ENCODE peak calls at places on chromosomes 2 and 18, in nine cellular contexts. M, X, D, S, A, C, Y, E and I are unnamed samples.

GRCh38 chr2:64260817-64261216 is 116.6 kb upstream of the PELI1 start:
- DNase-seq in M (peak), E (peak), C (no peak), X (peak), A (no peak), D (no peak), S (peak), Y (peak), I (no peak)

GRCh38 chr2:24676493-24676892 is 116.7 kb downstream of the PTRHD1 start:
- DNase-seq in M (no peak), E (no peak), C (no peak), A (no peak), X (no peak), Y (no peak), D (no peak), S (no peak), I (no peak)

GRCh38 chr2:237298323-237299118 is 115.4 kb downstream of the COL6A3 start:
- DNase-seq in E (no peak), D (no peak), Y (no peak), S (no peak), M (no peak), A (no peak), X (no peak), C (no peak), I (no peak)

GRCh38 chr2:70467831-70468810 is 85.5 kb downstream of the TGFA start:
- DNase-seq in S (no peak), D (no peak), X (no peak), A (no peak), C (no peak), Y (no peak), M (no peak), E (no peak), I (no peak)

GRCh38 chr2:95539836-95540235 is 52.0 kb upstream of the TRIM43 start:
- DNase-seq in X (no peak), S (no peak), A (no peak), D (no peak), E (no peak), Y (peak), M (peak), C (no peak), I (no peak)

GRCh38 chr2:619964-620363 is 57.2 kb downstream of the TMEM18 start:
- DNase-seq in C (no peak), D (no peak), Y (no peak), X (peak), A (no peak), M (no peak), S (no peak), E (no peak), I (no peak)

GRCh38 chr2:185035906-185036305 is 437.6 kb downstream of the ZNF804A start:
- DNase-seq in X (no peak), S (no peak), A (no peak), D (no peak), M (no peak), C (no peak), E (no peak), Y (no peak), I (no peak)

GRCh38 chr2:211281430-211282073 is 725.2 kb downstream of the CPS1 start:
- DNase-seq in X (no peak), S (no peak), Y (no peak), D (no peak), A (no peak), E (no peak), M (no peak), C (no peak), I (no peak)

GRCh38 chr2:126227250-126227649 is 428.7 kb upstream of the GYPC start:
- DNase-seq in Y (no peak), C (no peak), M (no peak), D (no peak), X (no peak), E (no peak), A (no peak), S (no peak), I (no peak)
- TF ChIP-seq CTCF in Y (peak), C (no peak), M (no peak), D (no peak), X (peak), E (no peak), A (no peak), S (no peak), I (no peak)

GRCh38 chr2:148875387-148876051 is 492 bp downstream of the KIF5C start:
- DNase-seq in S (no peak), E (no peak), M (peak), C (no peak), D (no peak), Y (no peak), A (peak), X (no peak), I (no peak)

GRCh38 chr2:148874868-148875341 is at the start of gene KIF5C:
- DNase-seq in S (peak), C (peak), D (peak), Y (peak), X (peak), A (peak), E (peak), M (peak), I (peak)

GRCh38 chr2:148876589-148877402 is 1.8 kb downstream of the KIF5C start:
- DNase-seq in X (no peak), E (peak), D (no peak), C (peak), A (peak), S (no peak), M (peak), Y (no peak), I (peak)

GRCh38 chr2:148877403-148877740 is 2.3 kb downstream of the KIF5C start:
- DNase-seq in E (no peak), Y (no peak), S (no peak), D (no peak), C (no peak), A (no peak), M (no peak), X (no peak), I (no peak)

GRCh38 chr2:148876190-148876588 is 1.2 kb downstream of the KIF5C start:
- DNase-seq in M (peak), S (no peak), A (peak), X (no peak), E (no peak), D (no peak), Y (no peak), C (no peak), I (no peak)
- TF ChIP-seq CTCF in M (no peak), S (no peak), A (no peak), X (no peak), E (no peak), D (no peak), Y (no peak), C (no peak), I (no peak)

GRCh38 chr18:47530695-47531094 is 279.2 kb upstream of the SKOR2 start:
- DNase-seq in Y (no peak), X (no peak), M (no peak), A (no peak), S (no peak), C (no peak), E (no peak), D (no peak), I (no peak)
- TF ChIP-seq CTCF in Y (no peak), X (no peak), M (no peak), A (no peak), S (no peak), C (no peak), E (no peak), D (no peak), I (no peak)

GRCh38 chr2:182319556-182319955 is 107.3 kb downstream of the PDE1A start:
- DNase-seq in D (no peak), C (no peak), S (no peak), Y (no peak), M (no peak), E (no peak), A (no peak), X (no peak), I (no peak)

GRCh38 chr2:182324665-182325064 is 102.2 kb downstream of the PDE1A start:
- DNase-seq in D (peak), X (no peak), E (no peak), A (no peak), C (no peak), Y (no peak), M (no peak), S (no peak), I (no peak)

GRCh38 chr2:182318466-182319309 is 108.1 kb downstream of the PDE1A start:
- DNase-seq in C (no peak), E (no peak), S (no peak), D (no peak), X (no peak), M (no peak), Y (no peak), A (no peak), I (no peak)

GRCh38 chr2:182320106-182320505 is 106.7 kb downstream of the PDE1A start:
- DNase-seq in C (no peak), S (no peak), X (no peak), Y (no peak), M (no peak), D (no peak), A (no peak), E (no peak), I (no peak)

DNA sequence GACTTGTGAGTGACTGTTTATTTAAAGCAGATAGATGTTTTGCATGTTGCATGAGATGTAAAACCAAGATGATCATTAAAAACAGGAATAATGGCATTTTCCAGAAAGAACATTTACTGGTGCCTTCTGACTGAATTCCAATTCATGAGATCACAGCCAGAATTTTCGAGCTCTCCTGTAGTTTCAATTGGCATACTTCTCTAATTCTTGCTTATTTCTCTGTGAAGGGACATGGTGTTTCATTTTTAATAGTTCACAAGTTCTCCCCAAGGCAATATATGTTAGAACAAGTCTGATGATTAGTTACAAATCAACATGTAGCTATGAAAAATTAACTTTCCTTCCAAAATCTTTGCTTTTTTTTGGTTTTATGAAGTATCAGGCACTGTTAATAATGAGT is 105.7 kb downstream of the PDE1A start:
- DNase-seq in E (no peak), M (no peak), D (no peak), X (no peak), A (no peak), S (no peak), C (no peak), Y (no peak), I (no peak)
- TF ChIP-seq CTCF in E (no peak), M (no peak), D (no peak), X (no peak), A (no peak), S (no peak), C (no peak), Y (no peak), I (no peak)

DNA sequence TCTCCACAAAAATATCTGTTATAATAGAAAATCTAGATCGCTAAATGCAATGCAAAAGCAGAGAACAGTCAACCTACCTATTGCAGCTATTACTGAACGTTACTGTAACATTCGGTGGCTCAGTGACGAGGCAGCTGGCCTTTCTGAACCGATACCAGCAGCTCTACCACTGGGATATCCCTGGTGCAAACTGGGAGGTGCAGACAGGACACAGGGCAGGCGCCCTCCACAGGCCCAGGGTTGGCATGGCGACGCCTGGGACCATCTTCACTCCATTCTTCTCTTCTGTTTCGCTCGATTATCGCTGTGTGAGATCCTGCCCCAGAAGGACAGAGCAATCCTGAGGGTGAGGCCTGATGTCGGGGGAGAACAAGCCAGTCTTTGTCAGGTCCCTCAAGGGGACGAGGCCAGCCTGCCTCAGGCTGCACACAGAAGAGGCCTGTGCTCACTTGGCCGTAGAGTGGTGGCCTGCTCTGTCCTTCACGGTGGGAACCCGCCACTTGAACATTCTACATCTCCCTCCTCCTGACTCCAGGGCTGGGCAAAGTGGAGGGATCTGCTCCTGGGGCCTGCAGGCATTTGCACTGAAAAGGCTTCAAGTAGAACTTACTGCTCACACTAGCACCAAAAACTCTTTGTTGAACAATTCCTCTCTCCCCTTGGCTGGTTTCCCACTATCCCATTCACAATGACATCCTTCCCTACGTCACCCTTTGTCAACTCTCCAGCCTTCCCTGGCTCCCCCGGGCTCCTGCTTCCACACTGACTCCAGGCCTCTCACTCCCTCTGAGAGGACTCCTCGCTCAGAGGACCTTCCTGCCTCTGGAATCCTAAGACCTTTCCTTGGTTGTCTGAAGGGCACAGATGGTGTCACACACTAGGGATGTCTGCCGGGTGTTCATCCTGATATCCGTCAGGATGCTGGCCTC is 49.7 kb downstream of the CYRIA start:
- DNase-seq in Y (no peak), S (peak), C (no peak), M (no peak), A (no peak), D (no peak), E (no peak), X (no peak), I (no peak)
- TF ChIP-seq CTCF in Y (no peak), S (no peak), C (no peak), M (no peak), A (no peak), D (no peak), E (no peak), X (no peak), I (no peak)

DNA sequence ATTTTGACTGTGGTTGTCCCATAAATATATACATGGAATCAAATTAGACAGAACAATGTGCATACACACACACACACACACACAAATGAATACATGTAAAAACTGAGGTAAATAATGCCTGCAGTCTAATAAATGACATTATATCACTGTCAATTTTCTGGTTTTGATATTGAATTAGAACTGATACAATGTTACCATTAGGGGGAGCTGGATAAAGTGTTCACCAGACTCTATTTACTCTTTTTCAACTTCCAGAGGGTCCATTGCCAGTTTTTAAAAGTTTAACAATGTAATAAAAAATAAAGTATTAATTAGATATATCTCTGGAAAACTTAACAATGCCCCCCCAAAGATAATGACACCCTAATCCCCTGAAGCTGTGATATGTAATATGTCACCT is 1666.8 kb upstream of the TMEFF2 start:
- DNase-seq in C (no peak), M (no peak), Y (no peak), E (no peak), S (no peak), A (no peak), D (no peak), X (no peak), I (no peak)
- TF ChIP-seq CTCF in C (no peak), M (no peak), Y (no peak), E (no peak), S (no peak), A (no peak), D (no peak), X (no peak), I (no peak)

DNA sequence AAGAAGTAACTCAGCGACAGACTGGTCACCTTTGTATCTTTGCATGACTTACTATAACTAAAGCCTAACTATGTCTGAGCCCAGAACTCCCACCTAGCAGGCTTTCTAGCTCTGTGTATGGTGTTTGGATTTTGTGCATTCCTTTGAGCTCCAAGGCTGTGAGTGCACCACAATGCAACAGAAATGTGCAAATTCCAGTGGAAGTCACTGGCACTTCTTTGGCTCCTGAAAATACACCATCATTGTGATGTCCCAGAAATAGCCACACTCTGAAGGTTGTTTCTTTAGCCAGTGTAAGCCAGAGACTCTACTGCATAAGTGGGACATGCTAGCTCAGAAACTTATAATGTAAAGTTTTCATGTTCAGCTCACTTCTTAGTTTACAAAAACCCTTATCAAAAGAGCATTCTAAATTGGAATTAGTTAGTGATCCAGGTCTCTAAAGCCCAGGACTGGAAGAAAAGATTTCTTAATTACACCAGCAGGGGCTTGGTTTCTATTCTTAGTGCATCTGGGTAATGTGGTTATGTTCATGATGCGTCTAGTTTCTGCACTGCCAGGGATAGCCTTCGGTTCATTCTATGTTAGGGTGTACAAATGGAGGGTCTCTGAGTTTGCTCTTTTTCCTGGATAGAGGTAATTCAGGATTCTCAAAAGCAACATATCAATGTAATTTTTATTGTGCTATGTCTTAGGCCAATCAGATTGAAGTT is 1239.5 kb upstream of the ZEB2 start:
- DNase-seq in C (no peak), M (no peak), X (no peak), S (no peak), E (no peak), D (no peak), Y (no peak), A (no peak), I (no peak)
- TF ChIP-seq CTCF in C (no peak), M (no peak), X (no peak), S (no peak), E (no peak), D (no peak), Y (no peak), A (no peak), I (no peak)

GRCh38 chr2:112725545-112726457 is 5.0 kb downstream of the NT5DC4 start:
- DNase-seq in Y (peak), X (no peak), E (no peak), D (no peak), C (no peak), A (no peak), S (no peak), M (peak), I (no peak)

GRCh38 chr2:112723995-112724394 is 3.2 kb downstream of the NT5DC4 start:
- DNase-seq in C (no peak), S (no peak), D (no peak), E (no peak), M (no peak), A (no peak), Y (no peak), X (no peak), I (no peak)

GRCh38 chr2:112723556-112723940 is 2.7 kb downstream of the NT5DC4 start:
- DNase-seq in S (no peak), E (no peak), Y (no peak), X (no peak), A (no peak), D (no peak), M (no peak), C (no peak), I (no peak)

GRCh38 chr2:112726487-112727190 is 5.8 kb downstream of the NT5DC4 start:
- DNase-seq in X (peak), Y (peak), E (peak), M (peak), S (peak), A (peak), D (peak), C (peak), I (peak)

DNA sequence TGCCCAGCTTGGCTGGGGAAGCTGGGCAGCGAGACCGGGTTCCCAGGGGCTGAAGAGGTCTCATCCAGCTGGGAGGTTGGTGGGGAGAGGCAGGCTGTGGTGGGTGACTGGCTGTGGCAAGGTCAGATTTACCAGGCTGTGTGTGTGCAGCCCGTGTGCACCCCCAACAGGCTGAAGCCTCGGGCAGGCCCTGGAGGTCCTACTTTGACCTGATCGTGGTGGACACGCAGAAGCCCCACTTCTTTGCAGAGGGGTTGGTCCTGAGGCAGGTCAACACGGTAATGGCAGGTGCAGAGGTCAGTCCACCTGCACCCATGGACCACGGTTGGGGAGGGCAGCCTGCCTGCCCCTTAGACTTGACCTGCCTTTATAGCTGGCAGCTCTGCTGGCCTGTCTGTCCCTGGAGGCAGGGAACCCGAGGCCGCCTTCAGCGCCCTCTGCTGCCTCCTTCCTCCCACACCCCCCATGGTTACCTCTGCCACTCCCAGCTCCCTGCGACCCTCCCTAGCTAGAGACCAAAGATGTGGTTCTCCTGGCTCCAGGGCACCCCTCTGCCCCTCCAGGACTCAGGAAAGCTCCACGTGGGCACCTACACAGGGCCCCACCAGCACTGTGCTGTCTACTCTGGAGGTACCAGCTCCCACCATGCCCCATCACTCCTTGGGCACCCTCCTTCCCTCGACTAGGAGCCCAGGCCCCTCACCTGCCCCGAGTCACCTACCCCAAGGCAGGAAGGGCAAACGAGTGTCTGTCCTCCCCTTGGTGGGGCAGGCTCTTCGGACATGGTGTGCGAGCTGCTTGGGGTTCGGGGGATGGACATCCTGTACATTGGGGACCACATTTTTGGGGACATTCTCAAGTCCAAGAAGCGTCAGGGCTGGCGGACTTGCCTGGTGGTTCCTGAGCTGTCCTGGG is 4.0 kb downstream of the NT5DC4 start:
- DNase-seq in A (no peak), Y (no peak), M (peak), E (no peak), S (no peak), C (no peak), D (no peak), X (no peak), I (no peak)
- TF ChIP-seq CTCF in A (no peak), Y (peak), M (peak), E (no peak), S (no peak), C (no peak), D (peak), X (no peak), I (peak)